ENCODE peak calls at places on chromosome 12, in five cellular contexts. One of them, this sample, is unnamed.

GRCh38 chr12:124774462-124775167 is 89.0 kb downstream of the SCARB1 start:
- DNase-seq in H9: no peak
- DNase-seq in H1: no peak
- DNase-seq in IMR-90: peak; percentile 85
- DNase-seq in mesenchymal stem cell: peak; percentile 48
- DNase-seq in this sample: peak; percentile 51

GRCh38 chr12:30599631-30600030 is 96.0 kb downstream of the IPO8 start:
- DNase-seq in mesenchymal stem cell: no peak
- DNase-seq in H9: no peak
- DNase-seq in IMR-90: peak; percentile 39
- DNase-seq in H1: no peak
- DNase-seq in this sample: no peak

GRCh38 chr12:62800707-62801400 is 134.1 kb downstream of the PPM1H start:
- DNase-seq in IMR-90: no peak
- DNase-seq in H9: no peak
- DNase-seq in mesenchymal stem cell: no peak
- DNase-seq in H1: no peak
- DNase-seq in this sample: no peak

GRCh38 chr12:81998761-81999378 is 239.7 kb upstream of the PPFIA2 start:
- DNase-seq in H9: no peak
- DNase-seq in IMR-90: no peak
- DNase-seq in H1: no peak
- DNase-seq in mesenchymal stem cell: no peak
- DNase-seq in this sample: no peak

GRCh38 chr12:122909442-122910288 is 13.7 kb upstream of the VPS37B start:
- DNase-seq in IMR-90: no peak
- DNase-seq in mesenchymal stem cell: no peak
- DNase-seq in H9: peak; percentile 69
- DNase-seq in H1: no peak
- DNase-seq in this sample: peak; percentile 70

GRCh38 chr12:14961466-14962155 is at the start of gene ARHGDIB:
- DNase-seq in H1: no peak
- DNase-seq in H9: no peak
- DNase-seq in mesenchymal stem cell: no peak
- DNase-seq in IMR-90: no peak
- DNase-seq in this sample: peak; percentile 93

GRCh38 chr12:98492580-98493140 is 22.7 kb upstream of the TMPO start:
- DNase-seq in mesenchymal stem cell: no peak
- DNase-seq in H9: no peak
- DNase-seq in IMR-90: no peak
- DNase-seq in H1: no peak
- DNase-seq in this sample: no peak

GRCh38 chr12:79233341-79233761 is 368.8 kb downstream of the SYT1 start:
- DNase-seq in H9: no peak
- DNase-seq in IMR-90: no peak
- DNase-seq in H1: no peak
- DNase-seq in mesenchymal stem cell: no peak
- DNase-seq in this sample: no peak

GRCh38 chr12:1576410-1577240 is 17.8 kb downstream of the FBXL14 start:
- DNase-seq in H1: no peak
- DNase-seq in H9: no peak
- DNase-seq in IMR-90: peak; percentile 85
- DNase-seq in mesenchymal stem cell: peak; percentile 88
- DNase-seq in this sample: no peak

GRCh38 chr12:52164624-52165023 is 27.2 kb downstream of the KRT80 start:
- DNase-seq in H1: no peak
- DNase-seq in mesenchymal stem cell: no peak
- DNase-seq in IMR-90: peak; percentile 47
- DNase-seq in H9: no peak
- DNase-seq in this sample: peak; percentile 81

GRCh38 chr12:89464974-89465592 is 59.5 kb downstream of the GALNT4 start:
- DNase-seq in H1: no peak
- DNase-seq in IMR-90: peak; percentile 16
- DNase-seq in H9: no peak
- DNase-seq in mesenchymal stem cell: no peak
- DNase-seq in this sample: no peak

GRCh38 chr12:96814200-96814599 is 92.9 kb upstream of the NEDD1 start:
- DNase-seq in mesenchymal stem cell: no peak
- DNase-seq in IMR-90: peak; percentile 27
- DNase-seq in H9: no peak
- DNase-seq in H1: no peak
- DNase-seq in this sample: no peak

GRCh38 chr12:118166946-118167345 is 31.0 kb downstream of the PEBP1 start:
- DNase-seq in H1: no peak
- DNase-seq in H9: no peak
- DNase-seq in IMR-90: no peak
- DNase-seq in mesenchymal stem cell: no peak
- DNase-seq in this sample: no peak
- H3K14ac ChIP-seq in H1: no peak overlapping the region
- H3K14ac ChIP-seq in H9: no peak overlapping the region
- H3K14ac ChIP-seq in IMR-90: no peak overlapping the region
- H3K14ac ChIP-seq in mesenchymal stem cell: no peak overlapping the region
- H3K14ac ChIP-seq in this sample: no peak overlapping the region

GRCh38 chr12:94799136-94799535 is 148.8 kb upstream of the TMCC3 start:
- DNase-seq in mesenchymal stem cell: no peak
- DNase-seq in H1: no peak
- DNase-seq in H9: no peak
- DNase-seq in IMR-90: no peak
- DNase-seq in this sample: no peak
- H3K14ac ChIP-seq in mesenchymal stem cell: no peak overlapping the region
- H3K14ac ChIP-seq in H1: no peak overlapping the region
- H3K14ac ChIP-seq in H9: no peak overlapping the region
- H3K14ac ChIP-seq in IMR-90: no peak overlapping the region
- H3K14ac ChIP-seq in this sample: no peak overlapping the region

GRCh38 chr12:132451172-132451835 is 38.6 kb upstream of the FBRSL1 start:
- DNase-seq in H9: no peak
- DNase-seq in mesenchymal stem cell: no peak
- DNase-seq in IMR-90: no peak
- DNase-seq in H1: no peak
- DNase-seq in this sample: no peak
- H3K14ac ChIP-seq in H9: no peak overlapping the region
- H3K14ac ChIP-seq in mesenchymal stem cell: no peak overlapping the region
- H3K14ac ChIP-seq in IMR-90: no peak overlapping the region
- H3K14ac ChIP-seq in H1: no peak overlapping the region
- H3K14ac ChIP-seq in this sample: no peak overlapping the region

GRCh38 chr12:116592731-116593130 is 33.5 kb downstream of the MAP1LC3B2 start:
- DNase-seq in H1: no peak
- DNase-seq in IMR-90: no peak
- DNase-seq in mesenchymal stem cell: no peak
- DNase-seq in H9: no peak
- DNase-seq in this sample: no peak

GRCh38 chr12:116595186-116595585 is 36.0 kb downstream of the MAP1LC3B2 start:
- DNase-seq in H1: no peak
- DNase-seq in mesenchymal stem cell: no peak
- DNase-seq in H9: no peak
- DNase-seq in IMR-90: no peak
- DNase-seq in this sample: no peak

GRCh38 chr12:116595672-116596071 is 36.5 kb downstream of the MAP1LC3B2 start:
- DNase-seq in mesenchymal stem cell: no peak
- DNase-seq in H1: no peak
- DNase-seq in H9: no peak
- DNase-seq in IMR-90: no peak
- DNase-seq in this sample: no peak

GRCh38 chr12:116592116-116592637 is 33.0 kb downstream of the MAP1LC3B2 start:
- DNase-seq in H9: no peak
- DNase-seq in H1: no peak
- DNase-seq in IMR-90: no peak
- DNase-seq in mesenchymal stem cell: no peak
- DNase-seq in this sample: no peak

GRCh38 chr12:116594325-116595038 is 35.3 kb downstream of the MAP1LC3B2 start:
- DNase-seq in IMR-90: no peak
- DNase-seq in mesenchymal stem cell: no peak
- DNase-seq in H1: no peak
- DNase-seq in H9: no peak
- DNase-seq in this sample: no peak
- H3K14ac ChIP-seq in IMR-90: no peak overlapping the region
- H3K14ac ChIP-seq in mesenchymal stem cell: no peak overlapping the region
- H3K14ac ChIP-seq in H1: no peak overlapping the region
- H3K14ac ChIP-seq in H9: no peak overlapping the region
- H3K14ac ChIP-seq in this sample: no peak overlapping the region

GRCh38 chr12:109721276-109721675 is 7.7 kb downstream of the FAM222A start:
- DNase-seq in H9: no peak
- DNase-seq in H1: no peak
- DNase-seq in mesenchymal stem cell: no peak
- DNase-seq in IMR-90: no peak
- DNase-seq in this sample: no peak

GRCh38 chr12:109723311-109723791 is 9.7 kb downstream of the FAM222A start:
- DNase-seq in H9: no peak
- DNase-seq in mesenchymal stem cell: no peak
- DNase-seq in H1: no peak
- DNase-seq in IMR-90: no peak
- DNase-seq in this sample: no peak

GRCh38 chr12:109720856-109721189 is 7.2 kb downstream of the FAM222A start:
- DNase-seq in mesenchymal stem cell: no peak
- DNase-seq in H9: no peak
- DNase-seq in H1: no peak
- DNase-seq in IMR-90: no peak
- DNase-seq in this sample: no peak

GRCh38 chr12:109722753-109723109 is 9.1 kb downstream of the FAM222A start:
- DNase-seq in H1: no peak
- DNase-seq in mesenchymal stem cell: no peak
- DNase-seq in IMR-90: no peak
- DNase-seq in H9: no peak
- DNase-seq in this sample: no peak

GRCh38 chr12:109722022-109722752 is 8.6 kb downstream of the FAM222A start:
- DNase-seq in mesenchymal stem cell: no peak
- DNase-seq in IMR-90: no peak
- DNase-seq in H9: no peak
- DNase-seq in H1: no peak
- DNase-seq in this sample: no peak
- H3K14ac ChIP-seq in mesenchymal stem cell: no peak overlapping the region
- H3K14ac ChIP-seq in IMR-90: no peak overlapping the region
- H3K14ac ChIP-seq in H9: no peak overlapping the region
- H3K14ac ChIP-seq in H1: no peak overlapping the region
- H3K14ac ChIP-seq in this sample: no peak overlapping the region

GRCh38 chr12:131275824-131276223 is 322.1 kb downstream of the ADGRD1 start:
- DNase-seq in H1: no peak
- DNase-seq in mesenchymal stem cell: no peak
- DNase-seq in H9: no peak
- DNase-seq in IMR-90: no peak
- DNase-seq in this sample: no peak
- H3K14ac ChIP-seq in H1: no peak overlapping the region
- H3K14ac ChIP-seq in mesenchymal stem cell: no peak overlapping the region
- H3K14ac ChIP-seq in H9: no peak overlapping the region
- H3K14ac ChIP-seq in IMR-90: no peak overlapping the region
- H3K14ac ChIP-seq in this sample: no peak overlapping the region

GRCh38 chr12:106138279-106138645 is 492 bp downstream of the NUAK1 start:
- DNase-seq in IMR-90: no peak
- DNase-seq in H1: no peak
- DNase-seq in mesenchymal stem cell: peak; percentile 41
- DNase-seq in H9: no peak
- DNase-seq in this sample: no peak
- H3K14ac ChIP-seq in IMR-90: peak overlapping the region; percentile 50
- H3K14ac ChIP-seq in H1: no peak overlapping the region
- H3K14ac ChIP-seq in mesenchymal stem cell: peak overlapping the region; percentile 86
- H3K14ac ChIP-seq in H9: peak overlapping the region; percentile 80
- H3K14ac ChIP-seq in this sample: peak overlapping the region; percentile 99

This sample was measured in trophoblast cell.